ENCODE peak calls at places on chromosome X, in six cellular contexts. N, W, U, K, E and R are unnamed samples.

GRCh38 chrX:116111497-116111896 is 59.0 kb upstream of the AGTR2 start:
- DNase-seq in K (no peak), N (no peak), U (no peak), E (no peak), W (no peak), R (no peak)

GRCh38 chrX:110293658-110294453 is 24.0 kb downstream of the AMMECR1 start:
- DNase-seq in U (no peak), K (no peak), E (no peak), N (no peak), W (no peak), R (no peak)

GRCh38 chrX:68018248-68019203 is 414.8 kb downstream of the OPHN1 start:
- DNase-seq in U (no peak), W (peak; percentile 86), E (no peak), N (no peak), K (peak; percentile 12), R (peak; percentile 1)

GRCh38 chrX:9342581-9343051 is 122.2 kb upstream of the TBL1X start:
- DNase-seq in W (peak; percentile 88), U (peak; percentile 87), E (peak; percentile 50), K (peak; percentile 90), N (no peak), R (peak; percentile 58)

GRCh38 chrX:40132751-40133150 is 35.0 kb upstream of the BCOR start:
- DNase-seq in U (peak; percentile 66), E (no peak), K (no peak), W (no peak), N (no peak), R (peak; percentile 42)

GRCh38 chrX:74535633-74536141 is 78.7 kb downstream of the RLIM start:
- DNase-seq in W (peak; percentile 75), K (peak; percentile 50), N (no peak), U (peak; percentile 80), E (peak; percentile 24), R (no peak)

GRCh38 chrX:130771230-130771629 is 131.8 kb downstream of the ENOX2 start:
- DNase-seq in U (no peak), N (no peak), E (no peak), W (no peak), K (no peak), R (no peak)

GRCh38 chrX:96455078-96455477 is 229.6 kb upstream of the DIAPH2 start:
- DNase-seq in K (no peak), E (no peak), U (no peak), W (no peak), N (no peak), R (no peak)

GRCh38 chrX:139207655-139208054 is 322.9 kb upstream of the F9 start:
- DNase-seq in U (no peak), K (no peak), W (no peak), E (no peak), N (no peak), R (no peak)

GRCh38 chrX:151386838-151387459 is 10.1 kb upstream of the VMA21 start:
- DNase-seq in K (no peak), W (no peak), E (no peak), N (no peak), U (peak; percentile 25), R (no peak)

GRCh38 chrX:45760187-45760742 is 559.6 kb upstream of the DIPK2B start:
- DNase-seq in W (no peak), E (no peak), U (no peak), N (no peak), K (no peak), R (no peak)

GRCh38 chrX:13605611-13606010 is 36.2 kb downstream of the EGFL6 start:
- DNase-seq in W (no peak), N (no peak), K (no peak), E (no peak), U (no peak), R (no peak)

GRCh38 chrX:14032383-14032782 is 2.7 kb upstream of the GEMIN8 start:
- DNase-seq in U (peak; percentile 69), E (peak; percentile 83), K (peak; percentile 55), N (peak; percentile 21), W (peak; percentile 73), R (peak; percentile 37)

GRCh38 chrX:53281321-53281822 is at the start of gene IQSEC2:
- DNase-seq in U (peak; percentile 80), K (no peak), E (no peak), N (no peak), W (peak; percentile 86), R (peak; percentile 70)

GRCh38 chrX:150902434-150903109 is 4.1 kb upstream of the CD99L2 start:
- DNase-seq in N (no peak), U (no peak), W (peak; percentile 98), E (no peak), K (no peak), R (no peak)

GRCh38 chrX:145727476-145727875 is 90.2 kb upstream of the SLITRK2 start:
- DNase-seq in N (no peak), U (no peak), W (no peak), E (no peak), K (no peak), R (no peak)

GRCh38 chrX:50067435-50068292 is 133.1 kb downstream of the AKAP4 start:
- DNase-seq in W (peak; percentile 76), E (no peak), K (peak; percentile 66), U (peak; percentile 80), N (no peak), R (no peak)